ENCODE peak calls at places on chromosomes 3 and 15, in ten cellular contexts. S, Y, T, X, J, L, K, A, U and N are unnamed samples.
A peak's percentile ranks its signal among the peaks of the same experiment; 100 is the strongest.

GRCh38 chr3:116348216-116348615 is 97.1 kb downstream of the LSAMP start:
- DNase-seq in Y (no peak), A (no peak), T (no peak), K (no peak), U (no peak), S (no peak), X (no peak), J (no peak), L (peak; percentile 62), N (no peak)

GRCh38 chr3:12954891-12955650 is 113.7 kb upstream of the RPL32 start:
- DNase-seq in X (peak; percentile 29), S (peak; percentile 53), K (peak; percentile 55), Y (peak; percentile 81), T (no peak), L (no peak), U (peak; percentile 22), J (peak; percentile 62), A (no peak), N (no peak)

GRCh38 chr3:49411550-49411967 is 217 bp downstream of the RHOA start:
- DNase-seq in K (no peak), X (no peak), L (peak; percentile 74), J (no peak), S (peak; percentile 41), T (no peak), Y (peak; percentile 61), U (no peak), A (no peak), N (no peak)

GRCh38 chr15:66650433-66650832 is 51.6 kb upstream of the SMAD6 start:
- DNase-seq in X (no peak), U (peak; percentile 34), A (no peak), K (peak; percentile 87), T (peak; percentile 31), Y (no peak), S (peak; percentile 33), L (no peak), J (no peak), N (no peak)

GRCh38 chr3:188108703-188109412 is 45.1 kb upstream of the LPP start:
- DNase-seq in U (no peak), Y (no peak), X (no peak), J (peak; percentile 8), S (no peak), L (no peak), T (no peak), A (no peak), K (no peak), N (no peak)

GRCh38 chr15:98580577-98580976 is 67.8 kb upstream of the IGF1R start:
- DNase-seq in Y (no peak), K (no peak), L (peak; percentile 58), S (no peak), T (no peak), X (no peak), U (no peak), A (no peak), J (peak; percentile 38), N (no peak)

GRCh38 chr15:63335543-63336240 is 46.0 kb downstream of the CA12 start:
- DNase-seq in U (no peak), J (no peak), Y (no peak), S (no peak), L (no peak), K (no peak), A (no peak), T (no peak), X (no peak), N (no peak)

GRCh38 chr3:152270145-152270870 is 1.6 kb downstream of the MBNL1 start:
- DNase-seq in U (peak; percentile 52), J (no peak), T (peak; percentile 39), L (no peak), X (peak; percentile 29), K (peak; percentile 51), Y (no peak), S (no peak), A (no peak), N (no peak)

GRCh38 chr3:27885641-27886040 is 163.5 kb upstream of the EOMES start:
- DNase-seq in J (no peak), Y (no peak), A (no peak), U (no peak), X (no peak), K (no peak), T (no peak), L (peak; percentile 75), S (no peak), N (no peak)

GRCh38 chr3:65575376-65575840 is 463.3 kb downstream of the MAGI1 start:
- DNase-seq in J (peak; percentile 74), X (peak; percentile 90), S (no peak), K (peak; percentile 12), T (peak; percentile 82), A (no peak), Y (no peak), L (no peak), U (peak; percentile 90), N (no peak)

GRCh38 chr15:87031545-87032230 is 952.0 kb downstream of the AGBL1 start:
- DNase-seq in T (no peak), Y (no peak), A (no peak), L (no peak), S (no peak), J (peak; percentile 55), U (no peak), K (no peak), X (peak; percentile 22), N (no peak)

GRCh38 chr3:13348671-13349396 is 71.3 kb downstream of the NUP210 start:
- DNase-seq in S (no peak), X (peak; percentile 23), K (no peak), Y (no peak), U (no peak), T (no peak), J (peak; percentile 9), A (no peak), L (peak; percentile 51), N (peak; percentile 60)

GRCh38 chr15:57885435-57885834 is 178.9 kb downstream of the POLR2M start:
- DNase-seq in U (no peak), K (no peak), L (no peak), A (no peak), J (no peak), S (no peak), Y (no peak), T (no peak), X (no peak), N (no peak)

GRCh38 chr3:60582285-60582684 is 669.0 kb downstream of the FHIT start:
- DNase-seq in X (peak; percentile 24), U (peak; percentile 36), J (peak; percentile 31), A (no peak), Y (no peak), S (no peak), T (peak; percentile 33), K (no peak), L (peak; percentile 24), N (no peak)

GRCh38 chr3:56724580-56725142 is 41.6 kb upstream of the TASOR start:
- DNase-seq in U (no peak), X (peak; percentile 11), S (no peak), A (no peak), L (no peak), Y (no peak), J (no peak), T (no peak), K (no peak), N (no peak)

GRCh38 chr3:134029734-134030381 is at the start of gene SLCO2A1:
- DNase-seq in L (peak; percentile 78), X (peak; percentile 51), Y (peak; percentile 33), J (peak; percentile 17), U (peak; percentile 28), S (peak; percentile 44), K (peak; percentile 23), T (peak; percentile 17), A (no peak), N (no peak)

GRCh38 chr3:188240189-188240981 is 86.4 kb downstream of the LPP start:
- DNase-seq in X (no peak), U (no peak), J (no peak), K (no peak), L (peak; percentile 33), T (no peak), A (no peak), S (no peak), Y (no peak), N (no peak)

GRCh38 chr15:60933914-60934885 is 294.9 kb downstream of the RORA start:
- DNase-seq in J (peak; percentile 66), X (peak; percentile 21), S (no peak), K (no peak), U (no peak), L (no peak), T (no peak), Y (no peak), A (no peak), N (no peak)

DNA sequence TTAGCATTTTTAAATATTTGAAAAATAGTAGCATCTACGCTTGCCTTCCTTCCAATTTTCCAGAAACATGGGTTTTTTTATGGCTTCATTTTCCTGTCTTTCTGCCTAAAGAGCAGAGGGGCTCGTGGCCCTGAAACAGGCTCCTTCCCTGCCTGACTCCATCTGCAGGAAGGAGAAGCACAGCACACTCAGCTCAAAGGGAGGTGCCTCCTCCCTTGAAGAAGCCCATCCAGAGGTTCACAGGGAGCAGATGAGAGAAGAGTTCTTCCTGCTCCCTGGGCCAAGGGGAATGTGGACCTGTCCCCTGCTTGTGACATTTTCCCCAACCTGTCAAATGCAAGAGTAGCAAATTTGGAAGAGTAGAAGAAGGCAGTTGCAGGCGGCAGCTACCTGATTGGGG is 55.8 kb downstream of the BBX start:
- DNase-seq in L (peak; percentile 57), J (no peak), Y (no peak), X (no peak), U (no peak), T (no peak), K (no peak), A (no peak), S (no peak), N (no peak)
- TF ChIP-seq CTCF in L (peak; percentile 38), J (no peak), Y (no peak), X (no peak), U (no peak), T (peak; percentile 10), K (no peak), A (peak; percentile 7), S (no peak), N (no peak)

DNA sequence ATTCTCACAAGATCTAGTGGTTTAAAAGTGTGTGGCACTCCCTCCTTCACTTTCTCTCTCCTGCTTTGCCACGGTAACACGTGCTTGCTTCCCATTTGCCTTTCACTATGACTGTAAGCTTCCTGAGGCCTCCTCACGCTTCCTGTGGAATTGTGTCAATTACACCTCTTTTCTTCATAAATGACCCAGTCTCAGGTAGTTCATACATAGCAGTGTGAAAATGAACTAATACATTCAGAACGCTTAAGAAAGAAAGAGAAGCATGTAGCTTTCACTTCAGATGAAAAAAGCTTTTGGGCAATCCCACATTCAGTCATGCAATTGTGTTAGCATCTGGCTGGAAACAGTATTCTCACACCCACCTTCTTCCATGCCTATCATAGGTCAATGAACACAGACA is 24.4 kb downstream of the P3H2 start:
- DNase-seq in J (no peak), X (no peak), A (no peak), L (no peak), T (no peak), U (no peak), K (no peak), Y (no peak), S (no peak), N (no peak)
- H3K4me3 ChIP-seq in J (no peak overlapping the region), X (no peak overlapping the region), A (no peak overlapping the region), L (no peak overlapping the region), T (no peak overlapping the region), U (no peak overlapping the region), K (no peak overlapping the region), Y (no peak overlapping the region), S (no peak overlapping the region), N (no peak overlapping the region)

GRCh38 chr15:68201153-68201878 is 3.8 kb downstream of the CALML4 start:
- DNase-seq in S (no peak), Y (no peak), U (no peak), T (no peak), X (no peak), A (no peak), L (no peak), J (no peak), K (no peak), N (no peak)
- TF ChIP-seq CTCF in S (no peak), Y (no peak), U (no peak), T (no peak), X (no peak), A (no peak), L (no peak), J (no peak), K (no peak), N (no peak)

GRCh38 chr15:95326689-95327525 is 1003.6 kb upstream of the NR2F2 start:
- DNase-seq in Y (no peak), A (no peak), U (peak; percentile 10), X (no peak), T (no peak), L (peak; percentile 57), K (peak; percentile 75), J (no peak), S (peak; percentile 45), N (no peak)
- H3K4me3 ChIP-seq in Y (no peak overlapping the region), A (no peak overlapping the region), U (peak overlapping the region; percentile 42), X (peak overlapping the region; percentile 47), T (peak overlapping the region; percentile 23), L (peak overlapping the region; percentile 65), K (peak overlapping the region; percentile 81), J (no peak overlapping the region), S (peak overlapping the region; percentile 17), N (peak overlapping the region; percentile 42)